ENCODE peak calls at places on chromosomes 6 and 20, in eight cellular contexts. Y is endothelial cell, Q is choroid plexus epithelial cell, O is psoas muscle, G is dorsolateral prefrontal cortex, P is upper lobe of left lung, I is astrocyte of the spinal cord, R is upper lobe of right lung. D is an unnamed sample.

GRCh38 chr6:46730918-46731461 is 4.2 kb downstream of the PLA2G7 start:
- DNase-seq in Y (no peak), Q (no peak), O (no peak), G (no peak), P (no peak), I (no peak), R (no peak), D (no peak)

GRCh38 chr20:11195169-11195568 is 521.4 kb upstream of the JAG1 start:
- DNase-seq in Y (no peak), Q (no peak), O (no peak), G (no peak), P (peak), I (no peak), R (no peak), D (no peak)

GRCh38 chr6:20811112-20811746 is 277.0 kb downstream of the CDKAL1 start:
- DNase-seq in Y (peak), Q (peak), O (no peak), G (no peak), P (no peak), I (peak), R (no peak), D (peak)

GRCh38 chr20:37729909-37730308 is 36.1 kb downstream of the CTNNBL1 start:
- DNase-seq in Y (no peak), Q (peak), O (no peak), G (no peak), P (no peak), I (peak), R (no peak), D (no peak)

GRCh38 chr6:21665436-21666199 is 72.1 kb downstream of the SOX4 start:
- DNase-seq in Y (peak), Q (no peak), O (no peak), G (no peak), P (no peak), I (no peak), R (no peak), D (no peak)

GRCh38 chr6:83514877-83515466 is 2.6 kb downstream of the PRSS35 start:
- DNase-seq in Y (peak), Q (peak), O (no peak), G (no peak), P (no peak), I (peak), R (no peak), D (peak)

GRCh38 chr6:139778688-139779087 is 404.2 kb upstream of the CITED2 start:
- DNase-seq in Y (no peak), Q (no peak), O (no peak), G (no peak), P (no peak), I (peak), R (no peak), D (no peak)

GRCh38 chr20:23257106-23257761 is 93.4 kb upstream of the NXT1 start:
- DNase-seq in Y (no peak), Q (peak), O (no peak), G (no peak), P (no peak), I (peak), R (no peak), D (no peak)

GRCh38 chr6:88609973-88610372 is 353.4 kb downstream of the RNGTT start:
- DNase-seq in Y (no peak), Q (no peak), O (no peak), G (no peak), P (no peak), I (no peak), R (no peak), D (no peak)

GRCh38 chr6:138945354-138945753 is 42.7 kb downstream of the REPS1 start:
- DNase-seq in Y (peak), Q (no peak), O (no peak), G (no peak), P (no peak), I (no peak), R (no peak), D (peak)

GRCh38 chr20:17613328-17614175 is 43.7 kb downstream of the DSTN start:
- DNase-seq in Y (no peak), Q (no peak), O (no peak), G (no peak), P (no peak), I (no peak), R (peak), D (no peak)

GRCh38 chr6:169292340-169293124 is 38.9 kb upstream of the THBS2 start:
- DNase-seq in Y (no peak), Q (peak), O (peak), G (no peak), P (no peak), I (peak), R (no peak), D (peak)

GRCh38 chr6:136753624-136754023 is 38.7 kb downstream of the MAP3K5 start:
- DNase-seq in Y (no peak), Q (no peak), O (no peak), G (no peak), P (peak), I (no peak), R (no peak), D (no peak)

GRCh38 chr20:45181639-45182038 is 6.9 kb downstream of the PI3 start:
- DNase-seq in Y (no peak), Q (no peak), O (no peak), G (no peak), P (no peak), I (peak), R (no peak), D (no peak)

GRCh38 chr6:138970856-138971425 is 17.1 kb downstream of the REPS1 start:
- DNase-seq in Y (no peak), Q (peak), O (no peak), G (no peak), P (peak), I (peak), R (no peak), D (no peak)

GRCh38 chr6:26534681-26535465 is 3.3 kb upstream of the HMGN4 start:
- DNase-seq in Y (no peak), Q (no peak), O (no peak), G (no peak), P (no peak), I (no peak), R (no peak), D (no peak)

GRCh38 chr20:24700166-24700860 is 230.9 kb downstream of the SYNDIG1 start:
- DNase-seq in Y (no peak), Q (no peak), O (no peak), G (no peak), P (no peak), I (no peak), R (peak), D (no peak)

GRCh38 chr6:27854421-27854820 is 57.8 kb downstream of the OR2B2 start:
- DNase-seq in Y (no peak), Q (no peak), O (no peak), G (no peak), P (no peak), I (no peak), R (no peak), D (no peak)

GRCh38 chr20:2606507-2607006 is 45.9 kb upstream of the NOP56 start:
- DNase-seq in Y (no peak), Q (peak), O (no peak), G (no peak), P (no peak), I (no peak), R (no peak), D (no peak)

GRCh38 chr20:32536861-32537656 is 48.1 kb downstream of the NOL4L start:
- DNase-seq in Y (no peak), Q (no peak), O (peak), G (no peak), P (peak), I (no peak), R (peak), D (peak)

GRCh38 chr6:92849636-92850035 is 569.7 kb downstream of the EPHA7 start:
- DNase-seq in Y (no peak), Q (no peak), O (no peak), G (no peak), P (no peak), I (no peak), R (no peak), D (no peak)

GRCh38 chr6:158854214-158855101 is 35.3 kb upstream of the EZR start:
- DNase-seq in Y (no peak), Q (peak), O (no peak), G (no peak), P (no peak), I (peak), R (no peak), D (no peak)

GRCh38 chr6:24906314-24906713 is 29.4 kb downstream of the RIPOR2 start:
- DNase-seq in Y (no peak), Q (no peak), O (no peak), G (no peak), P (no peak), I (no peak), R (no peak), D (no peak)

GRCh38 chr6:106973018-106973840 is 1.3 kb downstream of the CD24 start:
- DNase-seq in Y (peak), Q (no peak), O (no peak), G (no peak), P (peak), I (peak), R (peak), D (peak)

GRCh38 chr6:151681426-151682059 is 125.9 kb upstream of the ESR1 start:
- DNase-seq in Y (peak), Q (peak), O (peak), G (no peak), P (no peak), I (no peak), R (no peak), D (no peak)

GRCh38 chr20:9214676-9215075 is 145.8 kb downstream of the PLCB4 start:
- DNase-seq in Y (no peak), Q (peak), O (no peak), G (no peak), P (no peak), I (peak), R (no peak), D (no peak)

GRCh38 chr20:564195-564594 is 20.6 kb upstream of the CSNK2A1 start:
- DNase-seq in Y (no peak), Q (no peak), O (no peak), G (no peak), P (no peak), I (no peak), R (no peak), D (no peak)

GRCh38 chr20:561437-562231 is 18.0 kb upstream of the CSNK2A1 start:
- DNase-seq in Y (peak), Q (peak), O (peak), G (peak), P (peak), I (peak), R (no peak), D (peak)

GRCh38 chr20:562232-562897 is 18.8 kb upstream of the CSNK2A1 start:
- DNase-seq in Y (no peak), Q (no peak), O (no peak), G (no peak), P (no peak), I (no peak), R (no peak), D (no peak)

GRCh38 chr20:558117-558516 is 14.5 kb upstream of the CSNK2A1 start:
- DNase-seq in Y (no peak), Q (no peak), O (no peak), G (no peak), P (no peak), I (no peak), R (no peak), D (no peak)

DNA sequence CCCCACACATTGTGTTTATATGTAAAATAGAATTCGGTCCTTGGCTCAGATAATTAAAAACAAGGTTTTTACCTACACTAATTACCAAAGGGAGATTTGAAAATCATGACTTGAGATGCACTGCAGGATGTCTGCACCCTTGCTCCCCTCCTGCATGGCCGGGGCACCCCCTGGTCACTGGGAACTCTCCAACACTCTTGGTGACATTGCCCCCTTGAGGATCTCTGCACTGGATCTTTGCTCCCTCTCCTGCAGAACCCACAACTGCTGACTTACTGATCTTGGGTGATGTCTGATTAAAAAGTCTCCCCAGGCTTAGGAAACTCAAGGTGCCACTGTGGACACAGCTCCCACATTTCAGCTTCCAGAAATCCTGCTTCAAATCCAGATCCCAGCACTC is 17.1 kb upstream of the CSNK2A1 start:
- DNase-seq in Y (no peak), Q (no peak), O (no peak), G (no peak), P (no peak), I (no peak), R (no peak), D (no peak)
- TF ChIP-seq CTCF in Y (no peak), Q (peak), O (no peak), G (no peak), P (no peak), I (no peak), R (no peak), D (no peak)

DNA sequence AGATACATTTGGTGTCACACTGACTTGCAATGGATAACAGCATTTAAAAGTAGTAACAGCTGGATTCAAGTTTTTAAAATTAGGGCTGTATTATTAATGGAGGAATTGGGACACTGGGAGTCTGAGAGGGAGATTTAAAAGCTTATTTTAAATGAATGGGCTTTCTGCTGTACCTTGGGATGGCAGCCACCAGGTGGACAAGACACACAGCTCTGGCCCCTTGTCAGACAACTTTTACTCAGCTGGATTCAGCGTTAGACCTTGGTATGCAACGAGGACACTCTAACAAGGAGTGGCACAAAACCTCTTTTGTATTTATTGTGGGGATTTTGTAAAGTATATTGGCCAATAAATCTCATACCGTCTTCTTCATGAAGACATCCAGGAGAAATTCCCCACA is 105.8 kb downstream of the LCA5 start:
- DNase-seq in Y (no peak), Q (no peak), O (no peak), G (no peak), P (no peak), I (no peak), R (no peak), D (peak)
- TF ChIP-seq CTCF in Y (peak), Q (peak), O (no peak), G (no peak), P (peak), I (peak), R (peak), D (no peak)

GRCh38 chr6:155406801-155407200 is 48.8 kb downstream of the NOX3 start:
- DNase-seq in Y (no peak), Q (no peak), O (no peak), G (no peak), P (no peak), I (no peak), R (no peak), D (no peak)
- TF ChIP-seq CTCF in Y (peak), Q (peak), O (no peak), G (no peak), P (no peak), I (no peak), R (no peak), D (no peak)

DNA sequence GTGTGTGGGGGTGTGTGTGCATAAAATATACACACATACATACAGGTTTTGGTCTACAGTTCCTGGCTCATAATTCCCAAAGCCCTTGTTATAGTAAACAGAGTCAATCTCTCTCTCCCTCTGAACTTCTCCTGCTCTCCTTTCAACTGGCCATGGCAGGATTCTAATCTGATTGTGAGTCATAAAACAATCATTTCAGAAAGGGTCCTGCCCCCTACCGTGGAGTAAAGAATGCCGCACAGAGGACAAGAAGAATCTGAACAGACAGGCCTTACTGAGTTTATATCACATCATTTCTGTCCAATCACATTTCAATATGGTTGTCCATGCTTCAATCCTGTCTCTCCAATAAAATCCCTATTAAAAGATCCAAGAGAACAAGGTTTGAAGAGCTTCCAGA is 416.9 kb downstream of the FRK start:
- DNase-seq in Y (no peak), Q (peak), O (no peak), G (no peak), P (no peak), I (peak), R (no peak), D (peak)
- TF ChIP-seq CTCF in Y (no peak), Q (peak), O (no peak), G (no peak), P (no peak), I (peak), R (no peak), D (peak)

GRCh38 chr20:47784599-47785320 is 521 bp downstream of the SULF2 start:
- DNase-seq in Y (peak), Q (peak), O (peak), G (no peak), P (no peak), I (peak), R (no peak), D (peak)
- TF ChIP-seq CTCF in Y (peak), Q (peak), O (peak), G (no peak), P (peak), I (no peak), R (no peak), D (peak)

GRCh38 chr20:57130160-57130772 is 136.2 kb downstream of the BMP7 start:
- DNase-seq in Y (no peak), Q (peak), O (no peak), G (no peak), P (peak), I (no peak), R (no peak), D (no peak)
- TF ChIP-seq CTCF in Y (no peak), Q (no peak), O (no peak), G (no peak), P (no peak), I (no peak), R (no peak), D (no peak)

GRCh38 chr20:760751-761417 is 7.4 kb downstream of the SLC52A3 start:
- DNase-seq in Y (peak), Q (peak), O (no peak), G (no peak), P (peak), I (no peak), R (peak), D (no peak)
- TF ChIP-seq CTCF in Y (peak), Q (peak), O (peak), G (peak), P (peak), I (peak), R (peak), D (peak)

D was measured in Calu3.